ENCODE peak calls at places on chromosomes 1 and 21, in five cellular contexts. U is stimulated activated effector memory CD8-positive, alpha-beta T cell treated with anti-CD3 and anti-CD28 coated beads, Interleukin-12 subunit alpha, Interleukin-12 subunit beta, amount 100 ng/mL, for 72 hours; Y is stimulated activated CD4-positive, alpha-beta T cell treated with anti-CD3 and anti-CD28 coated beads, Interleukin-1b, Interleukin-23, amount 100 ng/mL, for 48 hours; Q is stomach; X is posterior cingulate gyrus. O is an unnamed sample.

GRCh38 chr1:93196591-93196990 is 16.1 kb downstream of the CCDC18 start:
- DNase-seq in U (no peak), Q (no peak), Y (no peak), X (no peak), O (no peak)

GRCh38 chr1:43653893-43654292 is 3.9 kb downstream of the KDM4A start:
- DNase-seq in Y (no peak), Q (no peak), U (no peak), X (no peak), O (no peak)

GRCh38 chr1:79161077-79161476 is 154.5 kb upstream of the ADGRL4 start:
- DNase-seq in Y (no peak), Q (no peak), U (no peak), X (no peak), O (no peak)

GRCh38 chr1:16451868-16452528 is 11.5 kb downstream of the NECAP2 start:
- DNase-seq in U (no peak), Y (no peak), Q (no peak), X (no peak), O (no peak)

GRCh38 chr1:30923597-30923996 is 15.0 kb upstream of the SDC3 start:
- DNase-seq in Y (no peak), U (no peak), X (no peak), Q (no peak), O (no peak)

GRCh38 chr21:45421071-45421845 is 16.3 kb downstream of the COL18A1 start:
- DNase-seq in X (peak; percentile 7), Y (no peak), Q (peak; percentile 86), U (no peak), O (no peak)

GRCh38 chr1:41046347-41046775 is 24.8 kb upstream of the SLFNL1 start:
- DNase-seq in U (no peak), Q (peak; percentile 76), X (no peak), Y (no peak), O (no peak)

GRCh38 chr1:201795066-201795465 is 33.9 kb upstream of the IPO9 start:
- DNase-seq in Y (no peak), U (no peak), Q (no peak), X (no peak), O (no peak)